ENCODE peak calls at places on chromosomes 2 and 18, in seven cellular contexts. U is A549, B is thyroid gland, A is heart left ventricle, H is breast epithelium, P is body of pancreas, L is K562. D is an unnamed sample.

GRCh38 chr2:64654993-64655666 is 1.4 kb upstream of the SERTAD2 start:
- DNase-seq in U (peak; percentile 45), B (no peak), A (no peak), H (no peak), P (no peak), L (no peak), D (peak; percentile 15)

GRCh38 chr18:79912409-79912991 is 39.0 kb downstream of the SLC66A2 start:
- DNase-seq in U (no peak), B (no peak), A (no peak), H (peak; percentile 47), P (peak; percentile 34), L (no peak), D (no peak)

GRCh38 chr2:120108049-120108448 is 95.2 kb downstream of the EPB41L5 start:
- DNase-seq in U (peak; percentile 36), B (peak; percentile 62), A (peak; percentile 43), H (no peak), P (peak; percentile 83), L (no peak), D (no peak)

GRCh38 chr2:3535794-3536681 is 16.7 kb upstream of the ADI1 start:
- DNase-seq in U (peak; percentile 66), B (peak; percentile 24), A (peak; percentile 71), H (no peak), P (peak; percentile 65), L (peak; percentile 66), D (peak; percentile 89)

GRCh38 chr18:48777737-48778111 is 173.0 kb downstream of the SMAD7 start:
- DNase-seq in U (no peak), B (no peak), A (no peak), H (no peak), P (no peak), L (no peak), D (no peak)

GRCh38 chr18:60826346-60826745 is 453.8 kb upstream of the MC4R start:
- DNase-seq in U (no peak), B (no peak), A (no peak), H (no peak), P (no peak), L (no peak), D (no peak)

GRCh38 chr18:3875961-3876360 is 426.0 kb downstream of the TGIF1 start:
- DNase-seq in U (no peak), B (no peak), A (no peak), H (no peak), P (no peak), L (no peak), D (no peak)

GRCh38 chr2:1854747-1855146 is 110.4 kb upstream of the PXDN start:
- DNase-seq in U (peak; percentile 29), B (peak; percentile 67), A (no peak), H (no peak), P (no peak), L (peak; percentile 62), D (peak; percentile 77)

GRCh38 chr2:218648473-218649100 is 10.8 kb downstream of the ZNF142 start:
- DNase-seq in U (peak; percentile 80), B (peak; percentile 57), A (no peak), H (no peak), P (peak; percentile 59), L (peak; percentile 50), D (peak; percentile 83)

GRCh38 chr2:101630224-101630949 is 67.1 kb upstream of the MAP4K4 start:
- DNase-seq in U (peak; percentile 11), B (no peak), A (no peak), H (no peak), P (peak; percentile 16), L (no peak), D (no peak)

GRCh38 chr2:213696427-213696826 is 412.2 kb downstream of the SPAG16 start:
- DNase-seq in U (no peak), B (no peak), A (no peak), H (no peak), P (no peak), L (no peak), D (no peak)

GRCh38 chr2:239910851-239911629 is 114.1 kb downstream of the NDUFA10 start:
- DNase-seq in U (no peak), B (no peak), A (peak; percentile 28), H (no peak), P (peak; percentile 68), L (no peak), D (no peak)

GRCh38 chr2:185279999-185280398 is 458.6 kb upstream of the FSIP2 start:
- DNase-seq in U (peak; percentile 3), B (no peak), A (no peak), H (no peak), P (no peak), L (no peak), D (no peak)

DNA sequence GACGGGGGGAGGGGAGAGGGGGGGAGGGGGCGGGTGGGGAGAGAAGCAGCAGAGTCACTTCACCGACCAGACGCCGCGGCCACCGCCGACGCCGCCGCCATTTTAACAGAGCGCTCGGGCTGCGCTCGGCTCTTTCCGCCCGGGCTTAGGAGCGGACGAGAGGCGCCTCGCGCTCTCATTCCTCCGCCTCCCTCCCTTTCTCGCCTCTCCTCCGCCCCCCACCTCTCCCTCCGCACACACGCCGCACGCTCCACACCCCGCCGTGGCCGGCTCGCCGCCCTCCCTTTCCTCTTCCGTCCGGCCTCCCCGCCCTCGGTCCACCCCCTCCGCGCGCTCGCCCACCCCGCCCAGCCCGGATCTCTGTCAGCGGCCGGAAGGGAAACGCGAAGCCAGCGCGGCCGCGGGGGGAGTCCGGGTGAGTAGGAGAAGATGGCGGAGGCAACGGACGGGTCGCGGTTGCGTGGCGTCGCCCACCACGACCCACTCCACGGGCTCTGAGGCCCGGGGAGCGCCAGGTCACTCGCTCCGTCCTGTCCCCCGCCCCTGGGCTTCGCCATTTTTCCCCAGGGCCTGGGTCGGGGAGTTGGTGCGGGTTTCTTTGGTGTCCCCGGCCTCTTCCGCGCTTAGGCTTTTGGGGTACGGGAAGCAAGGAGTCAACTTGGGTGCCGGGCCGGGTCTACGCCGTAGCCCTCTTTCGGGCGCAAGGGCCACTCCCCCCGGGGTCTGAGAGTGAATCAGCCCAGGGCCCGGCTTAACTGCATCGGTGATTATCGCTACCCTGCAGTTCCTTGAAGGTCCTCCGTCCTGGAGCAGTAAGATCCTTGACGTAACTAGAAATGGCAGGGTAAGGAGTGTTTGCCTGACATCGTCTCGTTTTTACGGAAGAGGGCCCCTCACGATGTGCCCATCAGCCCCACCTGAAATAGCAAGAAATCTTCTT is at the start of gene USP34:
- DNase-seq in U (peak; percentile 97), B (peak; percentile 95), A (peak; percentile 97), H (peak; percentile 95), P (peak; percentile 96), L (peak; percentile 91), D (peak; percentile 94)
- TF ChIP-seq CTCF in U (no peak), B (no peak), A (no peak), H (no peak), P (peak; percentile 24), L (no peak), D (peak; percentile 24)

GRCh38 chr2:178193823-178194599 is at the start of gene OSBPL6:
- DNase-seq in U (peak; percentile 82), B (peak; percentile 87), A (peak; percentile 86), H (peak; percentile 80), P (peak; percentile 89), L (peak; percentile 95), D (peak; percentile 81)
- TF ChIP-seq POLR2A in U (peak; percentile 70), B (peak; percentile 93), A (peak; percentile 36), H (no peak), P (peak; percentile 72), L (peak; percentile 59), D (peak; percentile 44)

DNA sequence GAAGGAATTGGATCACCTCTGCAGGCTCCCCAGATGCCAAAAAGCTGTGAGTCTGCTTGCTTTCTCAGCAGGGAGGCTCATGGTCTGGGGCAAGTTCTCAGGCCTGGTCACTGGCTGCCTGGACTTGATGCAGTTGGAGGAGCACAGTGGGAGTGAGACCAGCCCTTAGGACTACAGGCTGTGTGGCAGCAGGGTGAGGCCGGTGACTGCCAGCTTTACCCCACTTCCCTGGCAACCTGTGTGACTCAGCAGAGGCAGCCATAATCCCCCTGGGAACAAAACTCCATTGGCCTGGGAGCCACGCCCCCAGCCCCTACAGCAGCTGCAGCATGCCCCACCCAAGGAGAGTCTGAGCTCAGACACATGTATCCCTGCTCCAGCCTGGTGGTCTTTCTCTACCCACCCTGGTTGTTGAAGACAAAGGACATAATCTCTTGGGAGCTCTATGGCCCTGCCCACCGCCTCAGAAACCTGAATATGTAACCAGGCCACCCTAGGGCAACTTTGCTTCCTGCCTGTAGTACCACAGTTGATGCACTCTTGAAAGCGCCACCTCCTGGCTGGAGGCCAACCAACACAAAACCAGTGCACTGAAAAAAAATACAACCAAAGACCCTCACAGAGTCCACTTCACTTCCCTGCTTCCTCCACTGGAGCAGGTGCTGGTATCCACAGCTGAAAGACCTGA is 106.8 kb upstream of the SPATS2L start:
- DNase-seq in U (peak; percentile 31), B (peak; percentile 11), A (no peak), H (no peak), P (no peak), L (no peak), D (no peak)
- TF ChIP-seq CTCF in U (no peak), B (no peak), A (no peak), H (no peak), P (no peak), L (no peak), D (no peak)

GRCh38 chr2:84944257-84944909 is 26.6 kb upstream of the KCMF1 start:
- DNase-seq in U (no peak), B (no peak), A (no peak), H (no peak), P (no peak), L (no peak), D (no peak)

GRCh38 chr2:84947010-84947593 is 23.9 kb upstream of the KCMF1 start:
- DNase-seq in U (no peak), B (no peak), A (no peak), H (no peak), P (no peak), L (no peak), D (no peak)

GRCh38 chr2:84942166-84942565 is 28.8 kb upstream of the KCMF1 start:
- DNase-seq in U (no peak), B (no peak), A (no peak), H (no peak), P (no peak), L (no peak), D (no peak)

GRCh38 chr2:84942964-84943421 is 28.0 kb upstream of the KCMF1 start:
- DNase-seq in U (no peak), B (no peak), A (no peak), H (no peak), P (no peak), L (no peak), D (no peak)

DNA sequence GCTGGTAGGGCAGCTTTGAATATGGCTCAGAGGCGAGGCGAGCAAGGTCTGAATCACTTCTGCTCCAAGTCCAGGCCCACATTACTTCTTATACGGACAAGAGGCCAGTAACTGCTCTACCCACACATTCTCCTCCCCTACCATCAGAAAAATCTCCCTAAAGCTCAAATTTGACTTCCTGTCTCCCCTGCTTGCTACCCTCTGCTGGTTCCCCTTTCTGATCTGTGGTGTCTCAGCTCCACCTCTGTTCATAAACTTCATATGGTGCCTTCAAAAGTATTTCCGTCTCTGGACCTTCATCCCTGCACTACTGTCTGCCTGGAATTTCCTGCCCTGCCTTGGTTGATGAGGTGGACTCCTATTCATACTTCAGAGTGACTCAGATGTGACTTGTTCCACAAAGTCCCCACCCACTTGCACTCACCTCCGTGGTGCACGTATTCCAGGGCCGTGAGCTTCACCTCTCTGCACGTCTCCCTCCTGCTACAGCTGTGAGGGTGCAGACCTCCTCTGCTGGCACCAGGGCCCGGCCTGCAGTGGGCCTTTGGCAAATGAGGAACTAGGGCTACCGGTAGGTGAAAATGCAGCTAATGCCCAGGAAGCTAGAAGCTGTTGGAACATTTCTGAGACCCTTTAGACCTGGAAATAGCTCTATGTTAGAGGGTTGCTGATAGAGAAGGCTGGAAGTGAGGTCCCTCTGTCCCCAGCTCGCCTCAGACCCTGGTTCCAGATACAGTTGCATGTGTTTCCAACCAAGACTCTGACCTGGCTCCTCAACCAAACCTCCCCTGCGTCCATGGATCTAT is 24.6 kb upstream of the KCMF1 start:
- DNase-seq in U (peak; percentile 94), B (no peak), A (no peak), H (no peak), P (no peak), L (no peak), D (no peak)
- TF ChIP-seq POLR2A in U (peak; percentile 27), B (no peak), A (no peak), H (no peak), P (no peak), L (no peak), D (no peak)